ENCODE peak calls at places on chromosomes 7 and 10, in nine cellular contexts. J, Q, O, M, R, H, F, I and A are unnamed samples. For H3K4me1 and H3K36me3, the result is how much of the 10 kb centered on the place peaks cover.

GRCh38 chr10:50997461-50997860 is 76.8 kb upstream of the PRKG1 start:
- DNase-seq in J (no peak), Q (no peak), O (no peak), M (no peak), R (no peak), H (no peak), F (no peak), I (no peak), A (no peak)

GRCh38 chr10:110156046-110156445 is 51.4 kb upstream of the MXI1 start:
- DNase-seq in J (no peak), Q (no peak), O (no peak), M (no peak), R (no peak), H (no peak), F (no peak), I (no peak), A (no peak)

GRCh38 chr7:93044147-93044810 is 73.5 kb downstream of the SAMD9 start:
- DNase-seq in J (no peak), Q (peak), O (no peak), M (no peak), R (no peak), H (no peak), F (no peak), I (peak), A (no peak)

GRCh38 chr10:76324283-76324682 is 892.9 kb downstream of the LRMDA start:
- DNase-seq in J (peak), Q (no peak), O (peak), M (no peak), R (no peak), H (peak), F (peak), I (no peak), A (no peak)

GRCh38 chr7:122302826-122303521 is 1.6 kb downstream of the FEZF1 start:
- DNase-seq in J (no peak), Q (no peak), O (no peak), M (no peak), R (no peak), H (no peak), F (no peak), I (no peak), A (no peak)

GRCh38 chr10:79260803-79261740 is 86.2 kb upstream of the PPIF start:
- DNase-seq in J (no peak), Q (peak), O (no peak), M (peak), R (no peak), H (no peak), F (no peak), I (peak), A (no peak)

GRCh38 chr10:72637398-72637857 is 11.5 kb upstream of the MICU1 start:
- DNase-seq in J (peak), Q (peak), O (peak), M (peak), R (no peak), H (peak), F (no peak), I (peak), A (peak)

GRCh38 chr10:70711911-70712310 is 39.6 kb downstream of the ADAMTS14 start:
- DNase-seq in J (no peak), Q (no peak), O (no peak), M (no peak), R (no peak), H (no peak), F (no peak), I (no peak), A (no peak)

GRCh38 chr10:130575756-130576285 is 439.6 kb downstream of the GLRX3 start:
- DNase-seq in J (no peak), Q (no peak), O (no peak), M (no peak), R (no peak), H (no peak), F (no peak), I (no peak), A (no peak)

GRCh38 chr10:63429280-63429679 is 36.5 kb downstream of the JMJD1C start:
- DNase-seq in J (no peak), Q (peak), O (no peak), M (no peak), R (no peak), H (no peak), F (no peak), I (no peak), A (no peak)

GRCh38 chr10:34018129-34018528 is 683.7 kb upstream of the NRP1 start:
- DNase-seq in J (no peak), Q (peak), O (no peak), M (no peak), R (no peak), H (no peak), F (no peak), I (no peak), A (no peak)

GRCh38 chr10:60283397-60283796 is 106.3 kb downstream of the ANK3 start:
- DNase-seq in J (no peak), Q (no peak), O (no peak), M (no peak), R (no peak), H (no peak), F (no peak), I (no peak), A (no peak)

GRCh38 chr7:151740180-151740845 is 136.6 kb downstream of the PRKAG2 start:
- DNase-seq in J (no peak), Q (no peak), O (no peak), M (no peak), R (no peak), H (no peak), F (no peak), I (no peak), A (no peak)

GRCh38 chr10:33377658-33378025 is 43.2 kb upstream of the NRP1 start:
- DNase-seq in J (no peak), Q (peak), O (no peak), M (no peak), R (no peak), H (no peak), F (no peak), I (no peak), A (no peak)

GRCh38 chr10:62266147-62266546 is 2.5 kb downstream of the RTKN2 start:
- DNase-seq in J (no peak), Q (no peak), O (no peak), M (no peak), R (no peak), H (no peak), F (no peak), I (no peak), A (no peak)

GRCh38 chr10:124266468-124267230 is 152.1 kb downstream of the OAT start:
- DNase-seq in J (no peak), Q (no peak), O (no peak), M (no peak), R (no peak), H (no peak), F (peak), I (no peak), A (peak)

GRCh38 chr7:50213622-50214017 is 90.9 kb upstream of the IKZF1 start:
- DNase-seq in J (no peak), Q (no peak), O (no peak), M (no peak), R (no peak), H (no peak), F (no peak), I (peak), A (no peak)

GRCh38 chr7:1664711-1665591 is 5.1 kb upstream of the ELFN1 start:
- DNase-seq in J (peak), Q (peak), O (peak), M (peak), R (peak), H (peak), F (peak), I (peak), A (no peak)

GRCh38 chr10:119291223-119291900 is 84.0 kb downstream of the GRK5 start:
- DNase-seq in J (no peak), Q (no peak), O (no peak), M (no peak), R (no peak), H (no peak), F (no peak), I (no peak), A (no peak)

GRCh38 chr10:119287613-119287991 is 80.2 kb downstream of the GRK5 start:
- DNase-seq in J (no peak), Q (no peak), O (no peak), M (no peak), R (no peak), H (no peak), F (no peak), I (peak), A (no peak)

GRCh38 chr10:119290301-119291036 is 83.1 kb downstream of the GRK5 start:
- DNase-seq in J (no peak), Q (no peak), O (no peak), M (no peak), R (no peak), H (no peak), F (no peak), I (no peak), A (no peak)

GRCh38 chr10:119288574-119289001 is 81.2 kb downstream of the GRK5 start:
- DNase-seq in J (no peak), Q (no peak), O (no peak), M (no peak), R (no peak), H (no peak), F (no peak), I (no peak), A (no peak)

DNA sequence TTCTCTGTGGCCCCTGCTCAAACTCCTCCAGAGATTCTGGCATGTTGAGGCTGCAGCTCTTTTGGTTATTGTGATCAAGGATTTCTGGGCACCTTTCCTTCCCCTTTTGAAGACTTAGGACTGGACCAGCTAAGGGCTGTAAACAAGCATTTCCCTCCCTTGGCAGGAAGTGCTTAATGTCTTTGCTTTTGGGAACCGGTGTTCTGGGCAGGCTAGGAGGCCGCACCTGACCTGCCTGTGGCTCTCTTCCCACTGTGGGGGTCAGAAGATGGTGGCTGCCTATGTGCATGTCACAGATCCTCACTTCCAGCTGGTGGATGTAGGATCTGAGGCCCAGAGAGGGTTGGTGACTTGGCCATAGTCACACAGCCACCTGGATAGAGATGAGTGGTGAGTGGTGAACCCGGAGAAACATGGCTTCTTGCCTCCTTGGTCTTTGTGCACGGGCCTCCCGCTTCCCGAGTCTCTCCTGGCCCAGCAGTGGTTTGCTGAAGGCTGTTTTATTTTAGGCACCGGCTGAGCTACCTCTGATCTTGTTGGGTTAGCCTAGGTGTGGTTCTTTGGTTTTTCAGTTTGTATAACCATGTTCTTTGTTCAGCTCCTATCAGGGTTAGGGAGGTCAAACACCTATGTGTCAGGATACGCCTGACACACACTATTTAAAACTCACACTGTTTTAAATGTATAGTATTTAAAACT is 82.0 kb downstream of the GRK5 start:
- DNase-seq in J (no peak), Q (no peak), O (no peak), M (no peak), R (no peak), H (no peak), F (no peak), I (no peak), A (no peak)
- H3K4me1 ChIP-seq in J (under half), Q (under half), O (half or more), M (under half), R (half or more), H (under half), F (half or more), I (under half), A (under half)

GRCh38 chr7:124101173-124101768 is 68.4 kb upstream of the TMEM229A start:
- DNase-seq in J (no peak), Q (peak), O (no peak), M (no peak), R (no peak), H (no peak), F (no peak), I (peak), A (no peak)
- TF ChIP-seq CTCF in J (peak), Q (peak), O (peak), M (peak), R (no peak), H (no peak), F (peak), I (peak), A (no peak)

GRCh38 chr7:30605832-30606231 is 11.2 kb downstream of the GARS1 start:
- DNase-seq in J (no peak), Q (no peak), O (no peak), M (no peak), R (no peak), H (no peak), F (no peak), I (no peak), A (no peak)
- H3K36me3 ChIP-seq in J (half or more), Q (half or more), O (half or more), M (under half), R (under half), H (half or more), F (half or more), I (half or more), A (under half)

GRCh38 chr10:131972474-131973071 is 9.2 kb downstream of the BNIP3 start:
- DNase-seq in J (peak), Q (peak), O (peak), M (peak), R (peak), H (no peak), F (no peak), I (no peak), A (no peak)
- H3K4me1 ChIP-seq in J (under half), Q (under half), O (half or more), M (under half), R (half or more), H (under half), F (under half), I (under half), A (under half)

DNA sequence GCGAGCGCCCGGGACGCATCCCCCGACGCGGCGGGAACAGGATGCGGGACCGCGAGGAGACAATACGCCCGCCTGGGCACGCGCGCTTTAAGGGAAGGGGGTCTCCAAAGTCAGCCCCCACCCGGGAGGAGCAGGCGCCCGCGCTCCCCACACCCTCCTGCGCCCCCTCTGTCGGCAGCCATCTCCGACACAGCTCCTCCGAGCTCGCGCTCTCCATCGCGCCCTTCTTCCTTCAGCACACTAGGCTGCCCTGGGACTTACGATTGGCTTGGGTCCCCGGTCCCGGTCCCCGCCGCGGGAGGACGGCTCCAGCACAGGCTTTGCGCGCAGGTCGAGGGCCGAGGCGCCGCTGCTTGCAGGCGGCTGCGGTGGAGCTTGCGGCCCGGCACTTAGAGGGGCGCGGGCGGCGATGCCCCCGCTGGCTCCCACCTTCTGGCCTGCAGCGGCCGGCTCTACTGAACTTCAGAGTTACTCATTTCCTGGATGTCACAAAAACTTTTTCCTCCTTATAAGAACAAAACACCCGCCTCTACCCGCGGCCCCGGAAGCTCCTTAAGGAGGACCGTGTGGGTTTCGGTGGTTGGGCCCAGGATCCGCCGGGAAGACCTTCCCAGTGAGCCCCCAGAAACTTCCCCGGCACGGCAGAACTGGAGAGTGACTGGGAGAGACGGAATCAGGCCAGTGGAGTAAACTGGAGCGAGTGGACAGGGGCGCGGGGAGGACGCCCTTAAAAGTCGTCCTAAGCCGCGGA is at the start of gene ITPRIP:
- DNase-seq in J (peak), Q (peak), O (peak), M (peak), R (peak), H (peak), F (peak), I (peak), A (peak)
- TF ChIP-seq CTCF in J (no peak), Q (peak), O (peak), M (no peak), R (no peak), H (no peak), F (peak), I (peak), A (peak)

GRCh38 chr7:101137651-101138148 is 10.8 kb downstream of the SERPINE1 start:
- DNase-seq in J (no peak), Q (peak), O (no peak), M (no peak), R (no peak), H (no peak), F (no peak), I (no peak), A (no peak)

GRCh38 chr7:101138149-101138870 is 11.4 kb downstream of the SERPINE1 start:
- DNase-seq in J (peak), Q (peak), O (peak), M (peak), R (peak), H (peak), F (peak), I (peak), A (peak)

GRCh38 chr7:101129603-101130117 is 2.8 kb downstream of the SERPINE1 start:
- DNase-seq in J (no peak), Q (no peak), O (no peak), M (no peak), R (no peak), H (no peak), F (no peak), I (no peak), A (no peak)

GRCh38 chr7:101133621-101134398 is 6.9 kb downstream of the SERPINE1 start:
- DNase-seq in J (no peak), Q (peak), O (no peak), M (no peak), R (no peak), H (no peak), F (no peak), I (no peak), A (no peak)

GRCh38 chr7:101134399-101134980 is 7.6 kb downstream of the SERPINE1 start:
- DNase-seq in J (no peak), Q (peak), O (no peak), M (no peak), R (no peak), H (no peak), F (no peak), I (no peak), A (no peak)
- H3K36me3 ChIP-seq in J (under half), Q (under half), O (under half), M (under half), R (under half), H (under half), F (under half), I (under half), A (under half)